ENCODE peak calls at places on chromosomes 1 and 21, in ten cellular contexts. I, U, S, C, T, D, B, K, V and P are unnamed samples. For H3K27me3, the result is how much of the 10 kb centered on the place peaks cover.

GRCh38 chr1:206662396-206663092 is 22.2 kb upstream of the MAPKAPK2 start:
- DNase-seq in V (no peak), D (no peak), K (no peak), B (no peak), U (no peak), T (no peak), S (no peak), I (no peak), C (no peak), P (no peak)

GRCh38 chr1:233143266-233143665 is 152.3 kb downstream of the PCNX2 start:
- DNase-seq in C (no peak), B (no peak), S (no peak), D (no peak), V (no peak), I (no peak), K (no peak), U (no peak), T (no peak), P (no peak)

GRCh38 chr21:37348664-37349063 is 17.9 kb upstream of the DYRK1A start:
- DNase-seq in B (no peak), T (no peak), S (no peak), D (no peak), V (no peak), K (no peak), U (peak), I (no peak), C (no peak), P (no peak)

GRCh38 chr1:27618341-27619067 is 14.6 kb upstream of the AHDC1 start:
- DNase-seq in K (no peak), I (no peak), T (no peak), S (no peak), U (no peak), B (no peak), C (no peak), V (no peak), D (no peak), P (no peak)

GRCh38 chr1:207825719-207826556 is 74.1 kb downstream of the CD46 start:
- DNase-seq in V (no peak), C (peak), T (no peak), U (no peak), B (no peak), K (no peak), S (peak), I (peak), D (peak), P (peak)

GRCh38 chr1:181089017-181089776 is 697 bp downstream of the IER5 start:
- DNase-seq in C (no peak), T (no peak), S (no peak), I (peak), U (peak), B (no peak), D (peak), K (no peak), V (no peak), P (peak)

GRCh38 chr1:76179297-76179696 is 104.8 kb downstream of the ST6GALNAC3 start:
- DNase-seq in V (no peak), C (no peak), T (no peak), U (no peak), B (no peak), D (no peak), K (no peak), I (no peak), S (no peak), P (no peak)

GRCh38 chr1:1777510-1777909 is 760 bp downstream of the NADK start:
- DNase-seq in B (peak), C (no peak), U (peak), V (no peak), S (no peak), I (peak), K (no peak), T (no peak), D (no peak), P (no peak)

GRCh38 chr1:231776006-231776707 is 149.6 kb downstream of the DISC1 start:
- DNase-seq in I (no peak), T (no peak), C (no peak), K (no peak), V (no peak), U (peak), B (no peak), D (no peak), S (peak), P (no peak)

GRCh38 chr1:187413770-187414169 is 585.0 kb downstream of the PLA2G4A start:
- DNase-seq in T (no peak), V (no peak), D (no peak), B (no peak), I (no peak), S (peak), C (no peak), U (no peak), K (no peak), P (no peak)

GRCh38 chr1:107787299-107787698 is 177.7 kb downstream of the VAV3 start:
- DNase-seq in S (no peak), C (no peak), I (no peak), D (no peak), B (no peak), V (no peak), K (peak), U (peak), T (peak), P (no peak)

GRCh38 chr1:208268541-208269337 is 24.6 kb upstream of the PLXNA2 start:
- DNase-seq in T (no peak), I (no peak), V (no peak), C (no peak), U (no peak), B (no peak), S (no peak), D (no peak), K (no peak), P (no peak)

GRCh38 chr1:9591669-9592509 is 3.2 kb downstream of the TMEM201 start:
- DNase-seq in U (no peak), S (no peak), I (no peak), T (peak), D (peak), B (peak), K (no peak), C (no peak), V (no peak), P (no peak)

GRCh38 chr1:236143104-236143948 is 987 bp downstream of the GPR137B start:
- DNase-seq in C (no peak), S (peak), D (no peak), B (no peak), T (peak), I (no peak), V (no peak), K (no peak), U (peak), P (no peak)

GRCh38 chr21:22062472-22063139 is 1064.4 kb downstream of the NCAM2 start:
- DNase-seq in I (no peak), T (no peak), U (no peak), D (no peak), K (no peak), S (no peak), V (no peak), B (no peak), C (no peak), P (peak)

GRCh38 chr1:47031059-47031458 is 7.6 kb downstream of the CYP4X1 start:
- DNase-seq in U (peak), C (peak), D (no peak), B (no peak), T (no peak), K (no peak), I (no peak), S (no peak), V (peak), P (no peak)

GRCh38 chr1:201538618-201539551 is at the start of gene NAV1:
- DNase-seq in U (peak), T (peak), I (peak), S (peak), D (peak), B (peak), C (peak), V (peak), K (peak), P (no peak)

GRCh38 chr1:89295187-89295586 is 22.5 kb upstream of the GBP5 start:
- DNase-seq in I (no peak), B (no peak), V (no peak), D (no peak), U (no peak), S (no peak), T (no peak), C (no peak), K (no peak), P (no peak)

GRCh38 chr1:27633640-27634165 is 1.3 kb downstream of the FGR start:
- DNase-seq in U (no peak), T (no peak), B (no peak), K (no peak), C (no peak), I (no peak), V (no peak), S (no peak), D (no peak), P (no peak)

DNA sequence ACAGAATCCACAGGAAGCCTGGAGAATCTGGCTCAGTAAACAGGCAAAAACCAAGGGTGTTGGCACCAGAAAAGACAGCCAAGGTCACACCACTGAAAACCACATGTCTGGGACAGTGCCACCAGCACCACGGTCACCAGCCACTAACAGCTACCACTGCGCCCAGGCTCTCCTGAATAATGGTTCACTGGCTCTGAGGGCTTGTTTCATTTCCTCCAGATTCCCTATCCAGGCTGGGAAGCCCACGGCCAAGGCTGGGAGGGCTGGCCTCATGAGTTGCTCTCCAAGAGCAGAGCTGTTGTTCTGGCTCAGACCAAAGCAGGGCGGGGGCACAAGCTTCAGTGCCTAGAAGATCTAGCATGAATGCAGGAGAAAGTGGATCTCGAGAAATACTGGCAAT is 54.5 kb upstream of the PTGFRN start:
- DNase-seq in I (peak), T (no peak), K (no peak), C (peak), U (peak), S (no peak), V (peak), B (no peak), D (no peak), P (no peak)
- H3K27me3 ChIP-seq in I (under half), T (under half), K (under half), C (under half), U (under half), S (under half), V (under half), B (under half), D (under half), P (under half)

DNA sequence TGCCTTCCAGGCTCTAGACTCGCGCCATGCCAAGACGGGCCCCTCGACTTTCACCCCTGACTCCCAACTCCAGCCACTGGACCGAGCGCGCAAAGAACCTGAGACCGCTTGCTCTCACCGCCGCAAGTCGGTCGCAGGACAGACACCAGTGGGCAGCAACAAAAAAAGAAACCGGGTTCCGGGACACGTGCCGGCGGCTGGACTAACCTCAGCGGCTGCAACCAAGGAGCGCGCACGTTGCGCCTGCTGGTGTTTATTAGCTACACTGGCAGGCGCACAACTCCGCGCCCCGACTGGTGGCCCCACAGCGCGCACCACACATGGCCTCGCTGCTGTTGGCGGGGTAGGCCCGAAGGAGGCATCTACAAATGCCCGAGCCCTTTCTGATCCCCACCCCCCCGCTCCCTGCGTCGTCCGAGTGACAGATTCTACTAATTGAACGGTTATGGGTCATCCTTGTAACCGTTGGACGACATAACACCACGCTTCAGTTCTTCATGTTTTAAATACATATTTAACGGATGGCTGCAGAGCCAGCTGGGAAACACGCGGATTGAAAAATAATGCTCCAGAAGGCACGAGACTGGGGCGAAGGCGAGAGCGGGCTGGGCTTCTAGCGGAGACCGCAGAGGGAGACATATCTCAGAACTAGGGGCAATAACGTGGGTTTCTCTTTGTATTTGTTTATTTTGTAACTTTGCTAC is 2.0 kb upstream of the OLIG2 start:
- DNase-seq in B (no peak), V (no peak), C (no peak), U (no peak), K (peak), D (no peak), S (no peak), T (no peak), I (no peak), P (no peak)
- H3K27me3 ChIP-seq in B (under half), V (under half), C (under half), U (half or more), K (half or more), D (half or more), S (half or more), T (half or more), I (half or more), P (under half)

GRCh38 chr1:18556364-18556763 is 74.3 kb upstream of the PAX7 start:
- DNase-seq in T (no peak), C (no peak), K (no peak), V (no peak), I (no peak), D (no peak), B (no peak), U (peak), S (peak), P (no peak)
- H3K27me3 ChIP-seq in T (under half), C (under half), K (under half), V (under half), I (half or more), D (half or more), B (under half), U (under half), S (under half), P (under half)

GRCh38 chr1:54701996-54702395 is 13.7 kb upstream of the TTC4 start:
- DNase-seq in K (no peak), D (no peak), V (no peak), C (no peak), I (no peak), T (no peak), U (no peak), B (no peak), S (no peak), P (no peak)

GRCh38 chr1:54706419-54706818 is 9.2 kb upstream of the TTC4 start:
- DNase-seq in T (no peak), B (no peak), I (no peak), D (no peak), K (no peak), C (no peak), U (no peak), V (no peak), S (no peak), P (no peak)

GRCh38 chr1:54703471-54703870 is 12.2 kb upstream of the TTC4 start:
- DNase-seq in D (no peak), K (peak), V (no peak), T (no peak), C (no peak), I (no peak), B (no peak), S (no peak), U (no peak), P (no peak)

GRCh38 chr1:54708385-54708784 is 7.3 kb upstream of the TTC4 start:
- DNase-seq in D (no peak), B (no peak), K (no peak), U (peak), C (no peak), V (no peak), T (no peak), S (no peak), I (no peak), P (no peak)

GRCh38 chr1:54705153-54705552 is 10.5 kb upstream of the TTC4 start:
- DNase-seq in B (no peak), K (no peak), U (peak), V (no peak), T (no peak), S (no peak), I (no peak), C (no peak), D (no peak), P (no peak)
- H3K27me3 ChIP-seq in B (under half), K (under half), U (under half), V (under half), T (under half), S (half or more), I (under half), C (under half), D (under half), P (under half)